ENCODE peak calls at places on chromosomes 2 and 18, in ten cellular contexts. B is activated gamma-delta T cell treated with Interleukin-2 at 50 U/mL for 16 hours, E is lower lobe of right lung, X is psoas muscle, G is substantia nigra, H is HEK293T, O is neural progenitor cell, U is endothelial cell, R is keratinocyte, C is posterior vena cava. F is an unnamed sample.

GRCh38 chr2:187586091-187586632 is 31.9 kb upstream of the TFPI start:
- DNase-seq in B (no peak), E (no peak), X (no peak), G (no peak), H (no peak), O (no peak), U (no peak), R (peak), C (no peak), F (no peak)

GRCh38 chr2:58494059-58494458 is 252.9 kb upstream of the FANCL start:
- DNase-seq in B (no peak), E (no peak), X (no peak), G (no peak), H (no peak), O (no peak), U (no peak), R (no peak), C (no peak), F (no peak)

GRCh38 chr18:73563345-73563744 is 584.3 kb downstream of the FBXO15 start:
- DNase-seq in B (no peak), E (no peak), X (no peak), G (no peak), H (no peak), O (no peak), U (no peak), R (peak), C (no peak), F (no peak)

GRCh38 chr18:8706545-8706980 is 1.2 kb downstream of the MTCL1 start:
- DNase-seq in B (peak), E (no peak), X (no peak), G (no peak), H (no peak), O (peak), U (no peak), R (no peak), C (no peak), F (no peak)

GRCh38 chr18:44568986-44569385 is 111.7 kb upstream of the SETBP1 start:
- DNase-seq in B (no peak), E (no peak), X (no peak), G (no peak), H (no peak), O (no peak), U (no peak), R (no peak), C (no peak), F (no peak)

GRCh38 chr18:61690418-61691138 is 202.2 kb downstream of the RNF152 start:
- DNase-seq in B (no peak), E (no peak), X (no peak), G (no peak), H (no peak), O (no peak), U (no peak), R (no peak), C (no peak), F (no peak)

GRCh38 chr2:45279356-45279755 is 270.1 kb upstream of the SIX2 start:
- DNase-seq in B (no peak), E (no peak), X (no peak), G (no peak), H (no peak), O (no peak), U (no peak), R (no peak), C (no peak), F (no peak)

GRCh38 chr2:126824663-126825062 is 74.0 kb upstream of the TEX51 start:
- DNase-seq in B (no peak), E (no peak), X (no peak), G (no peak), H (no peak), O (no peak), U (no peak), R (no peak), C (no peak), F (no peak)

GRCh38 chr2:107542314-107542740 is 284.4 kb upstream of the RGPD4 start:
- DNase-seq in B (no peak), E (no peak), X (no peak), G (no peak), H (no peak), O (peak), U (no peak), R (no peak), C (no peak), F (no peak)

GRCh38 chr2:162317910-162318279 is 589 bp downstream of the IFIH1 start:
- DNase-seq in B (peak), E (peak), X (no peak), G (no peak), H (peak), O (no peak), U (peak), R (no peak), C (no peak), F (peak)

GRCh38 chr2:203591642-203592041 is 56.5 kb upstream of the RAPH1 start:
- DNase-seq in B (no peak), E (no peak), X (no peak), G (no peak), H (no peak), O (no peak), U (no peak), R (no peak), C (no peak), F (no peak)

GRCh38 chr2:161273038-161273760 is 35.0 kb upstream of the PSMD14 start:
- DNase-seq in B (no peak), E (no peak), X (no peak), G (peak), H (peak), O (peak), U (peak), R (peak), C (no peak), F (peak)

GRCh38 chr18:52394602-52395001 is 54.6 kb downstream of the DCC start:
- DNase-seq in B (no peak), E (no peak), X (no peak), G (no peak), H (no peak), O (no peak), U (no peak), R (no peak), C (no peak), F (no peak)

GRCh38 chr2:150204449-150204848 is 283.0 kb downstream of the RND3 start:
- DNase-seq in B (no peak), E (no peak), X (no peak), G (no peak), H (no peak), O (no peak), U (no peak), R (no peak), C (no peak), F (no peak)

GRCh38 chr18:45378933-45379332 is 236.3 kb upstream of the SLC14A2 start:
- DNase-seq in B (no peak), E (no peak), X (no peak), G (no peak), H (no peak), O (no peak), U (no peak), R (no peak), C (no peak), F (no peak)

F was measured in NCI-H460.